ENCODE peak calls at places on chromosomes 1 and 21, in nine cellular contexts. One of them, this sample, is unnamed.

GRCh38 chr1:203456577-203456976 is 19.0 kb upstream of the PRELP start:
- DNase-seq in IMR-90: no peak
- DNase-seq in natural killer cell: no peak
- DNase-seq in mesothelial cell of epicardium: no peak
- DNase-seq in neural crest cell: no peak
- DNase-seq in GM23338: no peak
- DNase-seq in CD4-positive, alpha-beta T cell: no peak
- DNase-seq in HFF-Myc: no peak
- DNase-seq in fibroblast of lung: no peak
- DNase-seq in this sample: no peak

GRCh38 chr1:24412408-24412807 is 1.2 kb downstream of the STPG1 start:
- DNase-seq in mesothelial cell of epicardium: no peak
- DNase-seq in IMR-90: no peak
- DNase-seq in CD4-positive, alpha-beta T cell: no peak
- DNase-seq in GM23338: no peak
- DNase-seq in HFF-Myc: no peak
- DNase-seq in fibroblast of lung: no peak
- DNase-seq in natural killer cell: no peak
- DNase-seq in neural crest cell: no peak
- DNase-seq in this sample: no peak

GRCh38 chr1:11471473-11471872 is 7.5 kb upstream of the DISP3 start:
- DNase-seq in fibroblast of lung: no peak
- DNase-seq in GM23338: no peak
- DNase-seq in IMR-90: no peak
- DNase-seq in natural killer cell: no peak
- DNase-seq in neural crest cell: no peak
- DNase-seq in mesothelial cell of epicardium: no peak
- DNase-seq in HFF-Myc: peak
- DNase-seq in CD4-positive, alpha-beta T cell: no peak
- DNase-seq in this sample: no peak

GRCh38 chr1:63878914-63879313 is 105.1 kb downstream of the ROR1 start:
- DNase-seq in mesothelial cell of epicardium: no peak
- DNase-seq in natural killer cell: no peak
- DNase-seq in fibroblast of lung: peak
- DNase-seq in HFF-Myc: no peak
- DNase-seq in IMR-90: peak
- DNase-seq in CD4-positive, alpha-beta T cell: no peak
- DNase-seq in neural crest cell: no peak
- DNase-seq in GM23338: no peak
- DNase-seq in this sample: no peak

GRCh38 chr1:40385437-40386310 is 12.1 kb downstream of the SMAP2 start:
- DNase-seq in neural crest cell: no peak
- DNase-seq in CD4-positive, alpha-beta T cell: peak
- DNase-seq in IMR-90: no peak
- DNase-seq in natural killer cell: peak
- DNase-seq in mesothelial cell of epicardium: no peak
- DNase-seq in fibroblast of lung: no peak
- DNase-seq in HFF-Myc: no peak
- DNase-seq in GM23338: no peak
- DNase-seq in this sample: no peak

GRCh38 chr1:16631248-16632043 is 18.1 kb upstream of the NBPF1 start:
- DNase-seq in HFF-Myc: no peak
- DNase-seq in GM23338: no peak
- DNase-seq in neural crest cell: no peak
- DNase-seq in fibroblast of lung: no peak
- DNase-seq in natural killer cell: peak
- DNase-seq in IMR-90: no peak
- DNase-seq in mesothelial cell of epicardium: peak
- DNase-seq in CD4-positive, alpha-beta T cell: no peak
- DNase-seq in this sample: peak

GRCh38 chr1:244730153-244730933 is 77.4 kb downstream of the DESI2 start:
- DNase-seq in natural killer cell: peak
- DNase-seq in HFF-Myc: no peak
- DNase-seq in IMR-90: peak
- DNase-seq in mesothelial cell of epicardium: peak
- DNase-seq in fibroblast of lung: peak
- DNase-seq in GM23338: peak
- DNase-seq in CD4-positive, alpha-beta T cell: peak
- DNase-seq in neural crest cell: peak
- DNase-seq in this sample: no peak

GRCh38 chr21:29130234-29130993 is at the start of gene MAP3K7CL:
- DNase-seq in GM23338: no peak
- DNase-seq in mesothelial cell of epicardium: no peak
- DNase-seq in IMR-90: peak
- DNase-seq in CD4-positive, alpha-beta T cell: no peak
- DNase-seq in HFF-Myc: peak
- DNase-seq in natural killer cell: no peak
- DNase-seq in fibroblast of lung: peak
- DNase-seq in neural crest cell: no peak
- DNase-seq in this sample: no peak

GRCh38 chr1:36174716-36175115 is 18.8 kb downstream of the MAP7D1 start:
- DNase-seq in neural crest cell: no peak
- DNase-seq in GM23338: no peak
- DNase-seq in mesothelial cell of epicardium: no peak
- DNase-seq in HFF-Myc: no peak
- DNase-seq in IMR-90: no peak
- DNase-seq in fibroblast of lung: no peak
- DNase-seq in CD4-positive, alpha-beta T cell: no peak
- DNase-seq in natural killer cell: no peak
- DNase-seq in this sample: no peak

GRCh38 chr1:86382878-86383277 is 13.2 kb downstream of the ODF2L start:
- DNase-seq in natural killer cell: no peak
- DNase-seq in neural crest cell: no peak
- DNase-seq in CD4-positive, alpha-beta T cell: no peak
- DNase-seq in GM23338: no peak
- DNase-seq in HFF-Myc: no peak
- DNase-seq in IMR-90: no peak
- DNase-seq in mesothelial cell of epicardium: no peak
- DNase-seq in fibroblast of lung: no peak
- DNase-seq in this sample: no peak

GRCh38 chr1:28437260-28437923 is 67.9 kb downstream of the PHACTR4 start:
- DNase-seq in CD4-positive, alpha-beta T cell: no peak
- DNase-seq in HFF-Myc: peak
- DNase-seq in natural killer cell: no peak
- DNase-seq in neural crest cell: no peak
- DNase-seq in GM23338: no peak
- DNase-seq in IMR-90: peak
- DNase-seq in mesothelial cell of epicardium: no peak
- DNase-seq in fibroblast of lung: peak
- DNase-seq in this sample: no peak

GRCh38 chr1:167784876-167785550 is 63.2 kb downstream of the MPZL1 start:
- DNase-seq in GM23338: no peak
- DNase-seq in neural crest cell: no peak
- DNase-seq in natural killer cell: no peak
- DNase-seq in HFF-Myc: no peak
- DNase-seq in IMR-90: peak
- DNase-seq in fibroblast of lung: no peak
- DNase-seq in mesothelial cell of epicardium: no peak
- DNase-seq in CD4-positive, alpha-beta T cell: no peak
- DNase-seq in this sample: no peak

GRCh38 chr1:44227211-44227610 is 13.9 kb downstream of the DMAP1 start:
- DNase-seq in mesothelial cell of epicardium: no peak
- DNase-seq in GM23338: no peak
- DNase-seq in natural killer cell: no peak
- DNase-seq in IMR-90: no peak
- DNase-seq in CD4-positive, alpha-beta T cell: no peak
- DNase-seq in fibroblast of lung: no peak
- DNase-seq in HFF-Myc: no peak
- DNase-seq in neural crest cell: no peak
- DNase-seq in this sample: no peak

GRCh38 chr1:15736035-15736665 is at the start of gene SLC25A34:
- DNase-seq in GM23338: peak
- DNase-seq in fibroblast of lung: no peak
- DNase-seq in natural killer cell: no peak
- DNase-seq in neural crest cell: no peak
- DNase-seq in CD4-positive, alpha-beta T cell: no peak
- DNase-seq in HFF-Myc: no peak
- DNase-seq in IMR-90: no peak
- DNase-seq in mesothelial cell of epicardium: no peak
- DNase-seq in this sample: no peak

GRCh38 chr1:25743164-25744139 is 56.5 kb upstream of the SELENON start:
- DNase-seq in fibroblast of lung: peak
- DNase-seq in neural crest cell: no peak
- DNase-seq in GM23338: no peak
- DNase-seq in natural killer cell: no peak
- DNase-seq in mesothelial cell of epicardium: no peak
- DNase-seq in HFF-Myc: no peak
- DNase-seq in CD4-positive, alpha-beta T cell: no peak
- DNase-seq in IMR-90: peak
- DNase-seq in this sample: peak

GRCh38 chr1:111789666-111790316 is 34.1 kb downstream of the DDX20 start:
- DNase-seq in fibroblast of lung: peak
- DNase-seq in mesothelial cell of epicardium: no peak
- DNase-seq in IMR-90: no peak
- DNase-seq in natural killer cell: no peak
- DNase-seq in HFF-Myc: peak
- DNase-seq in CD4-positive, alpha-beta T cell: no peak
- DNase-seq in GM23338: no peak
- DNase-seq in neural crest cell: no peak
- DNase-seq in this sample: no peak

GRCh38 chr1:6783221-6783620 is 2.0 kb upstream of the CAMTA1 start:
- DNase-seq in mesothelial cell of epicardium: no peak
- DNase-seq in CD4-positive, alpha-beta T cell: no peak
- DNase-seq in IMR-90: no peak
- DNase-seq in natural killer cell: no peak
- DNase-seq in neural crest cell: no peak
- DNase-seq in fibroblast of lung: no peak
- DNase-seq in HFF-Myc: no peak
- DNase-seq in GM23338: no peak
- DNase-seq in this sample: no peak

GRCh38 chr1:35470964-35471613 is 86.1 kb downstream of the KIAA0319L start:
- DNase-seq in natural killer cell: no peak
- DNase-seq in HFF-Myc: no peak
- DNase-seq in mesothelial cell of epicardium: no peak
- DNase-seq in CD4-positive, alpha-beta T cell: no peak
- DNase-seq in IMR-90: no peak
- DNase-seq in GM23338: peak
- DNase-seq in neural crest cell: no peak
- DNase-seq in fibroblast of lung: no peak
- DNase-seq in this sample: no peak

GRCh38 chr1:35506960-35507901 is 50.0 kb downstream of the KIAA0319L start:
- DNase-seq in GM23338: no peak
- DNase-seq in natural killer cell: no peak
- DNase-seq in fibroblast of lung: no peak
- DNase-seq in neural crest cell: no peak
- DNase-seq in mesothelial cell of epicardium: no peak
- DNase-seq in CD4-positive, alpha-beta T cell: peak
- DNase-seq in IMR-90: no peak
- DNase-seq in HFF-Myc: no peak
- DNase-seq in this sample: no peak

GRCh38 chr1:189149547-189150375 is 1327.9 kb downstream of the BRINP3 start:
- DNase-seq in CD4-positive, alpha-beta T cell: no peak
- DNase-seq in HFF-Myc: no peak
- DNase-seq in natural killer cell: no peak
- DNase-seq in IMR-90: no peak
- DNase-seq in fibroblast of lung: no peak
- DNase-seq in mesothelial cell of epicardium: no peak
- DNase-seq in GM23338: peak
- DNase-seq in neural crest cell: no peak
- DNase-seq in this sample: no peak
- TF ChIP-seq CTCF in CD4-positive, alpha-beta T cell: no peak
- TF ChIP-seq CTCF in HFF-Myc: no peak
- TF ChIP-seq CTCF in natural killer cell: no peak
- TF ChIP-seq CTCF in IMR-90: no peak
- TF ChIP-seq CTCF in fibroblast of lung: no peak
- TF ChIP-seq CTCF in mesothelial cell of epicardium: no peak
- TF ChIP-seq CTCF in GM23338: peak
- TF ChIP-seq CTCF in neural crest cell: no peak
- TF ChIP-seq CTCF in this sample: no peak

DNA sequence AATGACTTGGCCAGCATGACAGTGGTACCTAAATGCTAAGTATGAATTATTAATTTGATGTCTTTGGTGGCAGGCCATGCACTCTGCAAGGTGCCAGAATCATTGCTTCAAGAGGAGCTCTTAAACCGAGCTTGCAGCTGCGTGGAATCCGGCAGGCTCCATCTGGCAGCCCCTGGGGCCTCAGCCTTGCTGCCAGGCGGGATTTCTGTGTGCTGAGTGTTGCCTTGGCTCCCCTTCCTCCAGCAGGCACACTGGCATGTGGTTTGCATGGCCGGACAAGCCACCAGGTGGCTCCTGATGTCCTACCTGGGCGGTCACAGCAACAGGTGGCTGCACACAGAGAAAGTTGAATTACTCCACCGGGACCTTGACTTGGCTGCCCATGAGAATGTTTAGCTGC is 155.4 kb downstream of the URB2 start:
- DNase-seq in fibroblast of lung: no peak
- DNase-seq in mesothelial cell of epicardium: no peak
- DNase-seq in IMR-90: no peak
- DNase-seq in CD4-positive, alpha-beta T cell: no peak
- DNase-seq in HFF-Myc: no peak
- DNase-seq in GM23338: peak
- DNase-seq in natural killer cell: no peak
- DNase-seq in neural crest cell: no peak
- DNase-seq in this sample: no peak
- TF ChIP-seq CTCF in fibroblast of lung: no peak
- TF ChIP-seq CTCF in mesothelial cell of epicardium: no peak
- TF ChIP-seq CTCF in IMR-90: no peak
- TF ChIP-seq CTCF in CD4-positive, alpha-beta T cell: no peak
- TF ChIP-seq CTCF in HFF-Myc: no peak
- TF ChIP-seq CTCF in GM23338: peak
- TF ChIP-seq CTCF in natural killer cell: no peak
- TF ChIP-seq CTCF in neural crest cell: no peak
- TF ChIP-seq CTCF in this sample: no peak

DNA sequence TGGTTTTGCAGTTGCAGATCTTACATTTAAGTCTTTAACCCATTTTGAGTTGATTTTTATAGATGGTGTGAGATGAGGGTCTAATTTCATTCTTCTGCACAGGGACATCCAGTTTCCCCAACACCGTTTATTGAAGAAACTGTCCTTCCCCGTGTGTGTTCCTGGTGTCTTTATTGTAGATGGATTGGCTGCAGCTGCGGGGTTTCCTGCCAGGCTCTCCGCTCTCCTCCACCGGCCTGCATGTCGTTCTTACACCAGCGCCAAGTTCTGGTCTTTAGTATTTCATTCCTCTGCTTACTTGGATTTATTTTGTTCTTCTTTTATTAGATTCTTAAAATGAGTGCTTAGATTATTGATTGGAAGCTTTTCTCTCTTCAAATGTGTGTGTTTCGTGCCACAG is 98.9 kb upstream of the COL6A1 start:
- DNase-seq in natural killer cell: no peak
- DNase-seq in mesothelial cell of epicardium: no peak
- DNase-seq in neural crest cell: no peak
- DNase-seq in fibroblast of lung: no peak
- DNase-seq in HFF-Myc: no peak
- DNase-seq in GM23338: no peak
- DNase-seq in IMR-90: no peak
- DNase-seq in CD4-positive, alpha-beta T cell: no peak
- DNase-seq in this sample: no peak
- TF ChIP-seq CTCF in natural killer cell: no peak
- TF ChIP-seq CTCF in mesothelial cell of epicardium: no peak
- TF ChIP-seq CTCF in neural crest cell: no peak
- TF ChIP-seq CTCF in fibroblast of lung: no peak
- TF ChIP-seq CTCF in HFF-Myc: no peak
- TF ChIP-seq CTCF in GM23338: no peak
- TF ChIP-seq CTCF in IMR-90: no peak
- TF ChIP-seq CTCF in CD4-positive, alpha-beta T cell: no peak
- TF ChIP-seq CTCF in this sample: no peak

DNA sequence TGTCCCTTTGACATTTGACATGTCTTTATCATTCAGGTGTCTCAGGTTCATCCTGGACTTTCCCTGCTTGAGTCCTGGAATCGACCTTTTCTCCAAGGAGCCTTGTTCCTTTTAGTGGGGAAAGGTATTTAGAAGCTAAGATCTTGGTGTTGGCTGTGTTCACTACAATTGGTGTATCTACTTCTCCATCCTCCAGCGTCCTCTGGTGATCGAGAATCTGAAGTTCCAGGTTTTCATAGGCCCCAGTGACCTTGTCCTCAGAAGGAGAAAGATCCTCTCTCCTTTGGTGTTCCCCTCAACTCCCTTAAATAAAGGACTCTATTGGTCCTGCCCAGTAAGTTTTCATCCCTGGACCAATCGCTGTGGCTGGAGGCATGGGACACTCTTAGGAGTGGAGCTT is 22.1 kb downstream of the MROH7 start:
- DNase-seq in mesothelial cell of epicardium: no peak
- DNase-seq in CD4-positive, alpha-beta T cell: no peak
- DNase-seq in natural killer cell: no peak
- DNase-seq in HFF-Myc: no peak
- DNase-seq in GM23338: no peak
- DNase-seq in IMR-90: no peak
- DNase-seq in fibroblast of lung: no peak
- DNase-seq in neural crest cell: no peak
- DNase-seq in this sample: no peak
- TF ChIP-seq CTCF in mesothelial cell of epicardium: no peak
- TF ChIP-seq CTCF in CD4-positive, alpha-beta T cell: no peak
- TF ChIP-seq CTCF in natural killer cell: no peak
- TF ChIP-seq CTCF in HFF-Myc: no peak
- TF ChIP-seq CTCF in GM23338: peak
- TF ChIP-seq CTCF in IMR-90: no peak
- TF ChIP-seq CTCF in fibroblast of lung: no peak
- TF ChIP-seq CTCF in neural crest cell: no peak
- TF ChIP-seq CTCF in this sample: no peak